ENCODE peak calls at places on chromosomes 6 and 20, in ten cellular contexts. K is choroid plexus epithelial cell, G is gastrocnemius medialis, D is heart right ventricle, X is ovary, R is psoas muscle, E is cardiac fibroblast, N is DND-41, W is fibroblast of mammary gland, Y is heart left ventricle. J is an unnamed sample.
A peak's percentile ranks its signal among the peaks of the same experiment; 100 is the strongest.

GRCh38 chr20:38957915-38958485 is 4.1 kb upstream of the DHX35 start:
- DNase-seq in Y (no peak), X (no peak), G (no peak), W (no peak), E (no peak), R (no peak), D (no peak), K (no peak), N (no peak), J (no peak)

GRCh38 chr20:42703744-42704143 is 486.0 kb downstream of the PTPRT start:
- DNase-seq in Y (no peak), W (no peak), E (no peak), D (no peak), N (no peak), G (no peak), X (no peak), K (no peak), R (no peak), J (no peak)

GRCh38 chr20:51460569-51461265 is 81.8 kb downstream of the NFATC2 start:
- DNase-seq in E (no peak), D (no peak), K (no peak), W (no peak), X (no peak), R (no peak), G (no peak), Y (no peak), N (no peak), J (no peak)

GRCh38 chr6:119351005-119351394 is 1.4 kb upstream of the MAN1A1 start:
- DNase-seq in X (no peak), Y (no peak), N (no peak), E (peak; percentile 74), G (no peak), K (peak; percentile 76), D (no peak), R (no peak), W (peak; percentile 74), J (no peak)

GRCh38 chr20:43977252-43977651 is 62.6 kb downstream of the TOX2 start:
- DNase-seq in G (no peak), E (peak; percentile 72), R (no peak), X (no peak), D (no peak), K (peak; percentile 36), Y (no peak), N (no peak), W (peak; percentile 67), J (no peak)

GRCh38 chr20:57672164-57672563 is 37.7 kb downstream of the PMEPA1 start:
- DNase-seq in D (peak; percentile 70), W (peak; percentile 12), E (no peak), G (no peak), X (peak; percentile 65), Y (peak; percentile 71), N (no peak), R (no peak), K (no peak), J (peak; percentile 78)

GRCh38 chr20:10178091-10178490 is 40.5 kb upstream of the SNAP25 start:
- DNase-seq in R (no peak), X (no peak), W (no peak), N (no peak), K (no peak), E (no peak), G (no peak), D (no peak), Y (no peak), J (no peak)

GRCh38 chr6:38504996-38505395 is 134.7 kb downstream of the BTBD9 start:
- DNase-seq in K (no peak), X (no peak), N (no peak), W (no peak), G (no peak), R (no peak), D (no peak), Y (no peak), E (no peak), J (no peak)

DNA sequence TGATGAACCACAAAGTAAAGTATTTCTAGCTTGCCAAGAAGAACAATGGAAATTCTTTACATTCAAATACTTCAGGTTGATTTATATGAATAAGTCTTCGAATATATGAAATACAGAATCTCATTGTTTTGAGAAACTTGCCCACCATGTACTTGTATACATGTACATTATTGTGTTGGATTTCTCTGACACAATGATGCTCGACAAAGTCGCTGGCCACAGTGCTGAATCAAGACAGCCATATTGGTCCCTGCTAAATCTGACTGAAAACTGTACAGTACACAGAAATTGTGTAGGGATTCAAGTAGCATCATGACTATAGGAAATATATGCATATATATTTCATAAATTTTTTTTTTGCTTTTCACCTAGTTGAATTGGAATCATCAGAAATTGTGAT is 13.1 kb upstream of the LIN28B start:
- DNase-seq in D (no peak), N (peak; percentile 62), R (no peak), K (peak; percentile 43), Y (no peak), W (peak; percentile 18), E (peak; percentile 40), G (no peak), X (no peak), J (no peak)
- H3K4me3 ChIP-seq in D (no peak overlapping the region), N (no peak overlapping the region), R (no peak overlapping the region), K (no peak overlapping the region), Y (no peak overlapping the region), W (no peak overlapping the region), E (no peak overlapping the region), G (no peak overlapping the region), X (no peak overlapping the region), J (no peak overlapping the region)

DNA sequence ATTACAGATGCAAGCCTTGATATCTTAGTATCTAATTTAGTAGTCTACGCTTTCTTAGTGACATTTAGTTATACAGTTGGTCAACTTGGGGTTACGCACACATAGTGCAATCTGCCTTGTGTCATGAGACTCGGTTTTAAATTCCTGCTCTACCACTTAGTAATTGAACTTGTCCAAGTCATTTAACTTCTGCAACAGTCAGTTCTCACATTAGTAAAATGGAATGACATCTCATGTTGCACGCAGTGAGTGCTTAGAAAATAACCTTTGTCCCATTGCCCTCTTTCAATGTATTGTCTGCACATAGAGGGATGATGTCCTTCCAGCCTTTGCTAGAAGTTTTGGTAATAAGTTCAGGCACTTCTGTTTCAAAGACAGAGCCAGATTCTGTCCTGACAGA is 48.6 kb downstream of the TMEM170B start:
- DNase-seq in R (no peak), K (peak; percentile 42), D (no peak), W (peak; percentile 7), E (no peak), G (no peak), N (no peak), Y (no peak), X (no peak), J (no peak)
- H3K4me3 ChIP-seq in R (no peak overlapping the region), K (no peak overlapping the region), D (no peak overlapping the region), W (no peak overlapping the region), E (no peak overlapping the region), G (no peak overlapping the region), N (no peak overlapping the region), Y (no peak overlapping the region), X (no peak overlapping the region), J (no peak overlapping the region)

DNA sequence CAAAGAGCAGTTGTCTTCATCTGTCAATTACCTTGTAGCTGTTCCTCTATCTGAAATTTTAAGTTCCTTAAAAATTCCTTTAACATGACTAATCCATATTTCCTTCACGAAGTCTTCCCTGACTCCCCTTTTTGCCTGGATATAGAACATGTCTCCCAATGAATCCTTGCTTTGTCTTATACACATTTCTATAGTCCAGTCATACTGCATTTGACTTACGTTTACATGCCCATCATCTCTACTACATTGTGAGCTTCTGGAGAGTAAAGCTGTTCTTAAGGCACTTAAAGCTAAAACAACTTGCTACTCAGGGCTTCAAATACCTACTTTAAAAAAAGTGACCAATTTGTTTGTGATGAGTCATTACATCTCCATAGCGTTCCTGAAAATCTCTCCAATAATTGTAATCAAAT is 4.9 kb downstream of the REV3L start:
- DNase-seq in K (peak; percentile 45), E (peak; percentile 57), G (no peak), W (peak; percentile 38), X (no peak), N (no peak), D (no peak), R (no peak), Y (no peak), J (no peak)
- H3K4me3 ChIP-seq in K (no peak overlapping the region), E (no peak overlapping the region), G (no peak overlapping the region), W (no peak overlapping the region), X (no peak overlapping the region), N (no peak overlapping the region), D (no peak overlapping the region), R (no peak overlapping the region), Y (no peak overlapping the region), J (no peak overlapping the region)

GRCh38 chr6:27795697-27796494 is 116.3 kb downstream of the OR2B2 start:
- DNase-seq in Y (peak; percentile 42), N (peak; percentile 69), R (no peak), W (peak; percentile 93), K (peak; percentile 94), D (peak; percentile 73), X (no peak), G (no peak), E (peak; percentile 96), J (no peak)
- H3K4me3 ChIP-seq in Y (no peak overlapping the region), N (no peak overlapping the region), R (no peak overlapping the region), W (no peak overlapping the region), K (no peak overlapping the region), D (no peak overlapping the region), X (no peak overlapping the region), G (no peak overlapping the region), E (no peak overlapping the region), J (no peak overlapping the region)

GRCh38 chr20:31681769-31682168 is 40.9 kb downstream of the BCL2L1 start:
- DNase-seq in W (no peak), E (no peak), N (peak; percentile 31), G (no peak), X (no peak), Y (no peak), K (no peak), D (no peak), R (no peak), J (no peak)

GRCh38 chr20:31684153-31685003 is 38.3 kb downstream of the BCL2L1 start:
- DNase-seq in E (no peak), N (peak; percentile 96), D (no peak), X (no peak), K (no peak), G (no peak), W (no peak), Y (no peak), R (no peak), J (no peak)

GRCh38 chr20:31681128-31681727 is 41.4 kb downstream of the BCL2L1 start:
- DNase-seq in X (no peak), N (no peak), E (no peak), G (no peak), W (no peak), D (no peak), Y (no peak), K (no peak), R (no peak), J (no peak)

GRCh38 chr20:31682352-31682751 is 40.3 kb downstream of the BCL2L1 start:
- DNase-seq in R (no peak), N (no peak), E (no peak), X (no peak), W (no peak), K (no peak), Y (no peak), G (no peak), D (no peak), J (no peak)

DNA sequence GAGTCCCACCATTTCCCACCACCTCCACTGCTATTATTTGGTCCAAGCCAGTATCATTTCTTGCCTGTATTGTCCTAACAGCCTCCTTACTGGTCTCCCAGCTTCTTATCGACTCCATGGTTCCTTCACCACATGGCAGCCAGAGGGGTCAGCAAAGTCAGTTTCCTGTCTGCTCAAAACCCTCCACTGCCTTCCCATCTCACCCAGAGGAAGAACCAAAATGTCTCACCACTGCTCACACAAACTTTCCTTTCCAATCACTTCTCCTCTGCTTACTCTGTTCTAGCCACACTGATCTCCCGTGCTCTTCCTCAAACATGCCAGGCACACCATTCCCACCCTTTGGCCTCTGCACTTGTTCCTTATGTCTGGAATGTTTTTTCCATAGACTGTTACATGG is 39.7 kb downstream of the BCL2L1 start:
- DNase-seq in R (no peak), K (no peak), G (no peak), X (no peak), D (no peak), N (peak; percentile 51), E (no peak), W (no peak), Y (no peak), J (no peak)
- H3K4me3 ChIP-seq in R (no peak overlapping the region), K (no peak overlapping the region), G (no peak overlapping the region), X (no peak overlapping the region), D (no peak overlapping the region), N (peak overlapping the region; percentile 12), E (no peak overlapping the region), W (no peak overlapping the region), Y (no peak overlapping the region), J (no peak overlapping the region)

J was measured in sigmoid colon.